ENCODE peak calls at places on chromosomes 1 and 21, in four cellular contexts. E, X, D and T are unnamed samples. For H3K27me3, the result is how much of the 10 kb centered on the place peaks cover.

GRCh38 chr1:23913212-23913880 is at the start of gene CNR2:
- DNase-seq in D (no peak), E (no peak), X (no peak), T (no peak)

GRCh38 chr1:109768335-109768650 is 4.6 kb upstream of the EPS8L3 start:
- DNase-seq in X (peak), D (no peak), E (no peak), T (no peak)

GRCh38 chr21:30831194-30831765 is 1.7 kb upstream of the KRTAP7-1 start:
- DNase-seq in E (peak), X (no peak), D (no peak), T (no peak)

GRCh38 chr1:10339815-10340214 is 59.0 kb upstream of the PGD start:
- DNase-seq in E (no peak), X (peak), D (no peak), T (peak)

GRCh38 chr1:96387785-96388184 is 333.8 kb upstream of the PTBP2 start:
- DNase-seq in X (no peak), D (no peak), E (no peak), T (no peak)

GRCh38 chr1:108190001-108190634 is 10.0 kb downstream of the SLC25A24 start:
- DNase-seq in E (no peak), X (no peak), D (no peak), T (no peak)

GRCh38 chr1:43238104-43238503 is 31.7 kb upstream of the TMEM125 start:
- DNase-seq in X (peak), D (peak), E (no peak), T (no peak)

GRCh38 chr21:25708467-25709065 is 26.1 kb downstream of the ATP5PF start:
- DNase-seq in E (peak), D (peak), X (peak), T (no peak)

GRCh38 chr1:179973198-179974114 is 18.8 kb downstream of the CEP350 start:
- DNase-seq in E (no peak), D (no peak), X (no peak), T (no peak)

GRCh38 chr1:167344605-167345385 is 124.1 kb downstream of the POU2F1 start:
- DNase-seq in X (no peak), D (no peak), E (no peak), T (no peak)

GRCh38 chr1:53592521-53592982 is 133.4 kb downstream of the DMRTB1 start:
- DNase-seq in X (no peak), D (no peak), E (no peak), T (peak)

GRCh38 chr1:205507896-205508714 is 3.6 kb downstream of the CDK18 start:
- DNase-seq in D (no peak), X (no peak), E (no peak), T (no peak)

GRCh38 chr1:100359139-100359538 is 6.8 kb downstream of the CDC14A start:
- DNase-seq in D (no peak), X (no peak), E (no peak), T (no peak)

GRCh38 chr1:10173582-10173981 is 36.8 kb upstream of the KIF1B start:
- DNase-seq in E (no peak), D (no peak), X (no peak), T (no peak)

GRCh38 chr1:234901491-234902049 is 227.1 kb downstream of the TOMM20 start:
- DNase-seq in D (no peak), X (no peak), E (no peak), T (no peak)

GRCh38 chr1:195664628-195665027 is 943.6 kb downstream of the KCNT2 start:
- DNase-seq in D (no peak), E (no peak), X (no peak), T (no peak)

GRCh38 chr1:183596500-183596899 is 6.2 kb upstream of the NCF2 start:
- DNase-seq in X (no peak), D (no peak), E (no peak), T (no peak)

GRCh38 chr1:54335396-54336056 is 70.7 kb downstream of the SSBP3 start:
- DNase-seq in E (no peak), D (peak), X (peak), T (peak)

GRCh38 chr1:2213576-2214505 is 14.3 kb upstream of the SKI start:
- DNase-seq in D (peak), E (no peak), X (peak), T (peak)

GRCh38 chr1:110464340-110464739 is 13.4 kb downstream of the PROK1 start:
- DNase-seq in D (no peak), E (no peak), X (no peak), T (no peak)

GRCh38 chr1:215082532-215083407 is at the start of gene KCNK2:
- DNase-seq in D (no peak), E (no peak), X (no peak), T (no peak)

GRCh38 chr1:116722016-116722838 is 32.0 kb upstream of the CD2 start:
- DNase-seq in D (no peak), E (no peak), X (no peak), T (no peak)

DNA sequence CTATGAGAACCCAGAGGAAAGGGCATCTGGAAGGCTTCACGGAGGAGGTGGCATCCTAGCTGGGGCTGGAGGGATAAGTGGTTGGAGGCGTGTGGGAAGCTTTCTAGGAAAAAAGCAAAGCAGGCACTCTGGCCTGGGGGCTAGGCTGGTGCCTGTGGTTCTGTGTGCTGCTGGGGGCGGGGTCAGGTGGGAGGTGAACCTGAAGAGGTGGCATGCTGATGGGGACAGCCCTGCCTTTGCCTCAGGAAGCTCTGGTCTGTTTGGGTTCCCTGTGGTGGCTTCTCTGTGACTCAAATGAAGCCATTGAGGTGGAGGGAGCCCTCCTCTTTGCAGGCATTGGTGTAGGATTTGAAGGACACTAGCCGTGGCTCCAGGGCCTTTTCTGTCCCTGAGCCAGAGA is 221.6 kb upstream of the POU3F1 start:
- DNase-seq in D (no peak), E (no peak), X (no peak), T (no peak)
- H3K27me3 ChIP-seq in D (under half), E (under half), X (under half), T (under half)

DNA sequence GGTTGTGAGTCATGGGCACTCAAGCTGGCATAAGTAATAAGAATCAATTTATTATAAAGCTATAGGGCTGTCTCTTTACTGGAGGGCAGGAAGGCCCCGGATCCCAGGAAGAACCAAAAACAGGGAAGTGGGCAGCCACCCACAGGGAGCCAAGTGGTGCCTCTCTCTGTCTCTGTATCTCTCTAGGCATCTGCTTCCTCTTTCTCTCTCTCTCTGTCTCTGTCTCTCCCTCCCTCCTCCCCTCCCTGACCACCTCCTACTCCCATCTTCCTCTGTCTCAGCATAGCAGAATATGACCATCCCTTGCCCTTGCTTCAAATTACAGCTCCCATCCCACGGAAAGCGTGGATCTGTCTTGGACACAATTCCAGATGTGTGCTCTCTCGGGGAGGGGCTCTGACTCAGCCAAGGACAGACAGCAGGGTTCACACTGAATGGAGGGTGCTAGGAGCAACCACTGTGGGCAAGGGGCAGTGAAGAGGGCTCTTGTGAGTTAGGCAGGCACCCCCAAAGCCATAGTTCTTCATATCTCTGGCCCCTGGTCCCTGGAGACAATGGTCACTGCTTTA is 80.4 kb upstream of the LPGAT1 start:
- DNase-seq in X (no peak), D (no peak), E (no peak), T (no peak)
- H3K27me3 ChIP-seq in X (under half), D (under half), E (under half), T (under half)

GRCh38 chr21:34674467-34674866 is 5.7 kb downstream of the CLIC6 start:
- DNase-seq in D (no peak), E (no peak), X (no peak), T (no peak)
- H3K27me3 ChIP-seq in D (under half), E (under half), X (under half), T (under half)

DNA sequence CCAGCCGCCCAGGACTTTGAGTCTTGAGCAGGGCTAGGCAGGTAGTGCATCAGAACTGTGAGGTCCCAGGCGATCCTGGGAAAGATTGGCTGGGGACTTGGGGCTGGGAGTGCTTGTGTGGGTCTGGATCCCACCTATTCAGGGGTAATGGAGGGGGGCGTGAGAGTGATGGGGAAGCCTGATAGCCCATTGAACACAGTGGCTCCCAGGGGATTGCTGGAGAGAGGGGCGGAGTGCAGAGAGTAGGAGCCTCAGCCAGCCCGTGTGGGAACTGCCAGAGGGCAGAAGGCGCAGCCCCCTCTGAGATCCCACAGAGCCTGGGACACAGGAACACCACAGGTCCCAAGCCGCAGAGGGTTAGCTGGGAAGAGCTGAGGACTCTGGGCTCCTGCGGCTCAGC is 19.3 kb upstream of the PDZK1IP1 start:
- DNase-seq in D (no peak), E (no peak), X (no peak), T (no peak)
- H3K27me3 ChIP-seq in D (under half), E (under half), X (under half), T (under half)

GRCh38 chr1:6241887-6242740 is 1.9 kb upstream of the HES3 start:
- DNase-seq in X (no peak), E (no peak), D (no peak), T (no peak)

GRCh38 chr1:6243993-6244392 is at the start of gene HES3:
- DNase-seq in D (no peak), E (no peak), X (no peak), T (no peak)

GRCh38 chr1:6244401-6245054 is 549 bp downstream of the HES3 start:
- DNase-seq in D (no peak), X (no peak), E (no peak), T (no peak)

GRCh38 chr1:6241107-6241886 is 2.7 kb upstream of the HES3 start:
- DNase-seq in X (no peak), D (no peak), E (no peak), T (no peak)

DNA sequence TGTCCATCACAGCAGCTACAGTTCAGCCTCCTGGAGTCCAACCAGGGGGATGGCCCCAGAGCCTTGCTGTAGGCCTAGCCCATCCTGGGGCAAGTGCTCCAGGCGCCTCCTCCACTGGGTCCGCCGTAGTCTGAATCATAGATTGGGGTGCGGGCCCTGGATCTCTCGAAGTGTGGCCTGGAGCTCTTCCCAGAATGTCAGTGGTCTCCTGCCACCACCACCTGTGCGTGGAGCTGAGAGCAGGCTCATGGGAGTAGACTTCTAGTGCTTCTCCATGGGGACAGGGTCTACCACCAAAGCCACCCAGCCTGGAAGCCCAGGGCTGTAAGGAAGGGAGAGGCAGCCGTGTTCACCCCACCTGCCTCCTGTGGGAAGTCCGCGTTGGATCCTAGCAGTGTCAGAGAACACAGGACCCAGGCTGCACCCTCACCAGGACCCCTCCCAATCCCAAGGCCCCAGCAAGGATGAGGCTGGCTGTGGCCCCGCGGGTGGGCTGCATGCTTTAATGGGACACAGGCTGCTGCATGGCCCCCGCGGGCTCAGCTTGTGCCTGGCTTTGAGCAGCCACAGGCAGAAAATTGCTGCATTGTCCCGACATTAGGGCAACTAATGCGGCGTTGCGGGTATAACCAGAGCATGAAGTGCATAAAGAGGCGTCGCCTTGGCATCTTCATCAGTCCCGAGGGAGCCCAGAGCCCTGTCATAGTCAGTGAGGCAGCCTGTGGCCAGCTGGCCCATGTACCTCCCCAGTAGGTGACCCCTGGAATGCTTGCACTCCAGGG is 735 bp upstream of the HES3 start:
- DNase-seq in D (no peak), E (no peak), X (no peak), T (no peak)
- H3K27me3 ChIP-seq in D (under half), E (under half), X (under half), T (half or more)

GRCh38 chr1:47439151-47440051 is 1.6 kb downstream of the FOXD2 start:
- DNase-seq in X (no peak), E (peak), D (no peak), T (no peak)

GRCh38 chr1:47438321-47439150 is 692 bp downstream of the FOXD2 start:
- DNase-seq in X (no peak), D (no peak), E (peak), T (no peak)

GRCh38 chr1:47436979-47437517 is 796 bp upstream of the FOXD2 start:
- DNase-seq in X (no peak), E (no peak), D (no peak), T (no peak)

GRCh38 chr1:47436304-47436978 is 1.4 kb upstream of the FOXD2 start:
- DNase-seq in E (peak), D (peak), X (peak), T (peak)

GRCh38 chr1:47437518-47438320 is at the start of gene FOXD2:
- DNase-seq in X (peak), D (peak), E (peak), T (peak)
- H3K27me3 ChIP-seq in X (under half), D (under half), E (under half), T (half or more)

GRCh38 chr1:14300991-14301703 is 297.3 kb upstream of the KAZN start:
- DNase-seq in X (no peak), E (no peak), D (no peak), T (peak)

GRCh38 chr1:14302025-14302424 is 296.5 kb upstream of the KAZN start:
- DNase-seq in D (no peak), E (no peak), X (no peak), T (no peak)

GRCh38 chr1:14301704-14302024 is 296.8 kb upstream of the KAZN start:
- DNase-seq in E (no peak), D (no peak), X (no peak), T (no peak)

GRCh38 chr1:14304381-14304865 is 294.1 kb upstream of the KAZN start:
- DNase-seq in D (no peak), E (no peak), X (no peak), T (no peak)

DNA sequence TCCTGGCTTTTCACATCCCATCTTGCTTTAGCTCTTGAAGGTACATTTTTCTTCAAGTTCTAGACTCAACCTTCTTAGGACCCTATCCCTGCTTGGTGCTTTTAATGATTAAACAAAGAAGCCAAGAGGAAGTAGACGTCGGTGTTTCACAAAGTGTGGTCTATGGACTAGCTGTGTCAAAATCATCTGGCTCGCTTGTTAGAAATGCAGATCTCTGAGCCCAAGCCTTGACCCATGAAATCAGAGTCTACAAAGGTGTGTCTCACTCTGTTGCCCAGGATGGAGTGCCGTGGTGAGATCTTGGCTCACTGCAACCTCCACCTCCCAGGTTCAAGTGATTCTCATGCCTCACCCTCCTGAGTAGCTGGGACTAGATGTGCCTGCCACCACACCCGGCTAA is 295.5 kb upstream of the KAZN start:
- DNase-seq in E (no peak), D (no peak), X (no peak), T (no peak)
- H3K27me3 ChIP-seq in E (under half), D (under half), X (under half), T (under half)